ENCODE peak calls at places on chromosome 15, in six cellular contexts. One of them, this sample, is unnamed.

GRCh38 chr15:95875141-95875643 is 455.3 kb upstream of the NR2F2 start:
- DNase-seq in ovary: peak; percentile 65
- DNase-seq in GM03348: peak; percentile 16
- DNase-seq in iris pigment epithelial cell: peak; percentile 83
- DNase-seq in hypothalamus: no peak
- DNase-seq in memory B cell: no peak
- DNase-seq in this sample: no peak

GRCh38 chr15:99135194-99135593 is 30.3 kb downstream of the SYNM start:
- DNase-seq in memory B cell: no peak
- DNase-seq in iris pigment epithelial cell: peak; percentile 16
- DNase-seq in ovary: no peak
- DNase-seq in hypothalamus: no peak
- DNase-seq in GM03348: no peak
- DNase-seq in this sample: no peak

GRCh38 chr15:52448010-52448890 is 80.4 kb downstream of the MYO5A start:
- DNase-seq in GM03348: no peak
- DNase-seq in hypothalamus: no peak
- DNase-seq in iris pigment epithelial cell: no peak
- DNase-seq in ovary: no peak
- DNase-seq in memory B cell: no peak
- DNase-seq in this sample: no peak

GRCh38 chr15:82118040-82118439 is 72.2 kb upstream of the MEX3B start:
- DNase-seq in iris pigment epithelial cell: no peak
- DNase-seq in memory B cell: no peak
- DNase-seq in hypothalamus: no peak
- DNase-seq in ovary: no peak
- DNase-seq in GM03348: no peak
- DNase-seq in this sample: no peak

GRCh38 chr15:76979331-76979925 is 15.5 kb upstream of the PSTPIP1 start:
- DNase-seq in memory B cell: no peak
- DNase-seq in iris pigment epithelial cell: no peak
- DNase-seq in hypothalamus: no peak
- DNase-seq in GM03348: no peak
- DNase-seq in ovary: no peak
- DNase-seq in this sample: no peak

GRCh38 chr15:82081904-82082810 is 36.3 kb upstream of the MEX3B start:
- DNase-seq in iris pigment epithelial cell: peak; percentile 94
- DNase-seq in hypothalamus: no peak
- DNase-seq in ovary: no peak
- DNase-seq in memory B cell: no peak
- DNase-seq in GM03348: peak; percentile 90
- DNase-seq in this sample: no peak

GRCh38 chr15:38217788-38218609 is 34.6 kb upstream of the SPRED1 start:
- DNase-seq in GM03348: no peak
- DNase-seq in hypothalamus: no peak
- DNase-seq in iris pigment epithelial cell: peak; percentile 37
- DNase-seq in ovary: no peak
- DNase-seq in memory B cell: no peak
- DNase-seq in this sample: no peak

GRCh38 chr15:55588070-55588817 is at the start of gene PYGO1:
- DNase-seq in ovary: peak; percentile 65
- DNase-seq in hypothalamus: peak; percentile 33
- DNase-seq in iris pigment epithelial cell: peak; percentile 72
- DNase-seq in memory B cell: peak; percentile 26
- DNase-seq in GM03348: peak; percentile 88
- DNase-seq in this sample: peak; percentile 62

GRCh38 chr15:75065851-75066509 is 42.6 kb downstream of the PPCDC start:
- DNase-seq in ovary: no peak
- DNase-seq in memory B cell: no peak
- DNase-seq in hypothalamus: no peak
- DNase-seq in iris pigment epithelial cell: no peak
- DNase-seq in GM03348: no peak
- DNase-seq in this sample: no peak

GRCh38 chr15:34353627-34354026 is 10.5 kb downstream of the NUTM1 start:
- DNase-seq in GM03348: no peak
- DNase-seq in ovary: no peak
- DNase-seq in hypothalamus: no peak
- DNase-seq in memory B cell: no peak
- DNase-seq in iris pigment epithelial cell: no peak
- DNase-seq in this sample: no peak